ENCODE peak calls at places on chromosome 19, in eight cellular contexts. R is ureter; P is progenitor cell of endocrine pancreas; S is adipocyte; X is KBM-7; V is CD8-positive, alpha-beta T cell; E is small intestine; N is ELR. Y is an unnamed sample.

GRCh38 chr19:40862333-40862732 is 12.1 kb upstream of the CYP2A6 start:
- DNase-seq in V (no peak), N (no peak), E (no peak), S (peak), R (no peak), P (no peak), X (no peak), Y (no peak)

GRCh38 chr19:38949580-38950367 is 19.0 kb downstream of the MRPS12 start:
- DNase-seq in N (peak), X (peak), E (peak), V (peak), S (peak), R (peak), P (peak), Y (peak)

GRCh38 chr19:16504271-16504670 is 8.1 kb downstream of the C19orf44 start:
- DNase-seq in V (no peak), S (no peak), P (no peak), R (no peak), X (no peak), E (no peak), N (no peak), Y (no peak)

GRCh38 chr19:48630289-48631036 is 6.7 kb downstream of the DBP start:
- DNase-seq in S (no peak), X (no peak), V (no peak), P (no peak), R (peak), N (no peak), E (peak), Y (no peak)

GRCh38 chr19:47540748-47541147 is 25.9 kb upstream of the NAPA start:
- DNase-seq in P (no peak), N (peak), V (no peak), X (peak), R (no peak), E (no peak), S (peak), Y (no peak)

GRCh38 chr19:45323671-45324081 is 1.0 kb upstream of the CKM start:
- DNase-seq in E (no peak), P (no peak), R (no peak), V (no peak), X (no peak), N (no peak), S (peak), Y (no peak)

GRCh38 chr19:35518313-35518712 is 4.9 kb upstream of the DMKN start:
- DNase-seq in R (no peak), P (no peak), N (peak), S (peak), V (no peak), E (no peak), X (no peak), Y (no peak)

GRCh38 chr19:2461751-2462634 is 5.2 kb upstream of the LMNB2 start:
- DNase-seq in R (no peak), E (peak), P (no peak), N (peak), X (no peak), V (peak), S (peak), Y (no peak)

GRCh38 chr19:16673226-16673625 is 12.3 kb downstream of the TMEM38A start:
- DNase-seq in N (no peak), P (no peak), E (no peak), S (no peak), V (no peak), X (no peak), R (no peak), Y (no peak)

GRCh38 chr19:18764591-18765051 is 26.5 kb downstream of the COMP start:
- DNase-seq in V (no peak), X (no peak), P (no peak), S (no peak), R (no peak), N (peak), E (no peak), Y (no peak)

GRCh38 chr19:38661996-38662395 is 14.5 kb downstream of the ACTN4 start:
- DNase-seq in E (peak), N (no peak), P (no peak), X (no peak), V (no peak), R (peak), S (no peak), Y (no peak)

GRCh38 chr19:55341191-55342043 is 1.7 kb downstream of the KMT5C start:
- DNase-seq in R (no peak), P (peak), N (peak), X (peak), S (peak), E (peak), V (peak), Y (no peak)

GRCh38 chr19:3225677-3226093 is 1.2 kb downstream of the CELF5 start:
- DNase-seq in S (no peak), N (no peak), R (no peak), X (no peak), P (no peak), V (no peak), E (no peak), Y (no peak)

GRCh38 chr19:13918726-13919411 is 12.9 kb downstream of the CC2D1A start:
- DNase-seq in R (no peak), S (no peak), P (no peak), E (no peak), N (no peak), V (no peak), X (no peak), Y (no peak)

GRCh38 chr19:10270616-10271394 is at the start of gene ICAM1:
- DNase-seq in S (peak), R (peak), V (peak), P (no peak), E (peak), X (peak), N (peak), Y (peak)

GRCh38 chr19:56367829-56368711 is 25.3 kb downstream of the ZNF582 start:
- DNase-seq in X (no peak), E (peak), R (peak), P (peak), N (peak), S (peak), V (peak), Y (peak)